ENCODE peak calls at places on chromosomes 7 and 10, in four cellular contexts. Q, Y, U and R are unnamed samples.

GRCh38 chr7:90980545-90980944 is 283.7 kb upstream of the FZD1 start:
- DNase-seq in Q (no peak), Y (no peak), U (no peak), R (no peak)

GRCh38 chr7:30760514-30761213 is 8.7 kb downstream of the INMT start:
- DNase-seq in Q (no peak), Y (no peak), U (no peak), R (no peak)

GRCh38 chr10:64637939-64638338 is 1116.7 kb downstream of the REEP3 start:
- DNase-seq in Q (no peak), Y (no peak), U (no peak), R (no peak)

GRCh38 chr7:112437038-112437437 is 13.2 kb upstream of the IFRD1 start:
- DNase-seq in Q (no peak), Y (no peak), U (no peak), R (no peak)

GRCh38 chr10:4937346-4937745 is 25.9 kb upstream of the AKR1C1 start:
- DNase-seq in Q (no peak), Y (no peak), U (no peak), R (no peak)

GRCh38 chr7:17279081-17279480 is 19.4 kb upstream of the AHR start:
- DNase-seq in Q (no peak), Y (no peak), U (no peak), R (no peak)

GRCh38 chr7:47232751-47233412 is 349.0 kb downstream of the TNS3 start:
- DNase-seq in Q (no peak), Y (no peak), U (no peak), R (no peak)

GRCh38 chr10:4683838-4684237 is 142.2 kb upstream of the AKR1E2 start:
- DNase-seq in Q (no peak), Y (no peak), U (no peak), R (no peak)

GRCh38 chr7:108418941-108419340 is 37.3 kb downstream of the NRCAM start:
- DNase-seq in Q (no peak), Y (no peak), U (no peak), R (no peak)

GRCh38 chr7:106486331-106486730 is 174.6 kb downstream of the CCDC71L start:
- DNase-seq in Q (no peak), Y (no peak), U (peak), R (no peak)

GRCh38 chr7:38312776-38313175 is 39.3 kb upstream of the TARP start:
- DNase-seq in Q (no peak), Y (no peak), U (no peak), R (no peak)

GRCh38 chr10:44460499-44460898 is 75.6 kb upstream of the CXCL12 start:
- DNase-seq in Q (no peak), Y (no peak), U (no peak), R (no peak)

GRCh38 chr10:133313192-133313591 is 4.5 kb downstream of the ZNF511 start:
- DNase-seq in Q (no peak), Y (no peak), U (no peak), R (no peak)

GRCh38 chr10:69731184-69731583 is 70.5 kb upstream of the COL13A1 start:
- DNase-seq in Q (no peak), Y (no peak), U (no peak), R (no peak)

GRCh38 chr10:131049051-131049450 is 262.5 kb downstream of the TCERG1L start:
- DNase-seq in Q (no peak), Y (no peak), U (no peak), R (no peak)

GRCh38 chr7:98956937-98957336 is 78.6 kb downstream of the TRRAP start:
- DNase-seq in Q (peak), Y (no peak), U (no peak), R (no peak)

GRCh38 chr7:75704928-75705327 is 33.8 kb downstream of the HIP1 start:
- DNase-seq in Q (no peak), Y (no peak), U (no peak), R (no peak)

GRCh38 chr10:30092151-30092790 is 32.9 kb upstream of the JCAD start:
- DNase-seq in Q (no peak), Y (no peak), U (no peak), R (peak)

GRCh38 chr7:4549681-4550080 is 132.4 kb upstream of the FOXK1 start:
- DNase-seq in Q (peak), Y (no peak), U (no peak), R (peak)

GRCh38 chr7:113198226-113198625 is 79.9 kb upstream of the SMIM30 start:
- DNase-seq in Q (no peak), Y (no peak), U (no peak), R (no peak)

GRCh38 chr10:125067764-125068163 is 92.6 kb downstream of the CTBP2 start:
- DNase-seq in Q (no peak), Y (no peak), U (no peak), R (no peak)

GRCh38 chr7:92135100-92135429 is 788 bp upstream of the CYP51A1 start:
- DNase-seq in Q (peak), Y (no peak), U (peak), R (peak)

GRCh38 chr10:89120931-89121907 is 85.9 kb downstream of the CH25H start:
- DNase-seq in Q (no peak), Y (no peak), U (no peak), R (no peak)

GRCh38 chr7:38428040-38428439 is 154.6 kb upstream of the TARP start:
- DNase-seq in Q (peak), Y (no peak), U (no peak), R (no peak)

GRCh38 chr7:127618775-127619174 is 833 bp upstream of the PAX4 start:
- DNase-seq in Q (no peak), Y (no peak), U (no peak), R (no peak)

GRCh38 chr10:104328916-104329710 is 9.2 kb downstream of the ITPRIP start:
- DNase-seq in Q (peak), Y (peak), U (peak), R (peak)

GRCh38 chr7:41110186-41110585 is 592.7 kb downstream of the INHBA start:
- DNase-seq in Q (no peak), Y (no peak), U (peak), R (no peak)

GRCh38 chr7:2196381-2197378 is 36.1 kb downstream of the MAD1L1 start:
- DNase-seq in Q (no peak), Y (no peak), U (no peak), R (no peak)

GRCh38 chr7:16071246-16071857 is 350.0 kb downstream of the CRPPA start:
- DNase-seq in Q (no peak), Y (no peak), U (peak), R (no peak)

GRCh38 chr7:69204936-69205335 is 393.3 kb upstream of the AUTS2 start:
- DNase-seq in Q (no peak), Y (no peak), U (no peak), R (no peak)

GRCh38 chr7:72785166-72785955 is 42.6 kb downstream of the TYW1B start:
- DNase-seq in Q (no peak), Y (no peak), U (no peak), R (no peak)

GRCh38 chr7:106626376-106627293 is 34.3 kb downstream of the CCDC71L start:
- DNase-seq in Q (no peak), Y (no peak), U (peak), R (no peak)

GRCh38 chr7:23833405-23833804 is 123.4 kb downstream of the STK31 start:
- DNase-seq in Q (no peak), Y (no peak), U (no peak), R (no peak)

GRCh38 chr7:116111429-116111828 is 80.9 kb upstream of the TFEC start:
- DNase-seq in Q (no peak), Y (no peak), U (no peak), R (no peak)

GRCh38 chr7:90764848-90765570 is 168.9 kb downstream of the CDK14 start:
- DNase-seq in Q (no peak), Y (no peak), U (no peak), R (no peak)

GRCh38 chr10:49298666-49298989 is 342 bp upstream of the C10orf71 start:
- DNase-seq in Q (peak), Y (no peak), U (no peak), R (no peak)

GRCh38 chr7:21076054-21076453 is 289.4 kb upstream of the SP8 start:
- DNase-seq in Q (no peak), Y (no peak), U (no peak), R (no peak)